ENCODE peak calls at places on chromosomes 3 and 15, in nine cellular contexts. V, N, I, Y, H, U, R, Z and G are unnamed samples.

GRCh38 chr15:37101634-37102314 is 1.4 kb upstream of the MEIS2 start:
- DNase-seq in V (peak; percentile 85), N (peak; percentile 86), I (peak; percentile 76), Y (peak; percentile 85), H (peak; percentile 59), U (peak; percentile 86), R (peak; percentile 86), Z (peak; percentile 70), G (peak; percentile 83)

GRCh38 chr3:126932188-126932931 is 50.6 kb upstream of the PLXNA1 start:
- DNase-seq in V (peak; percentile 83), N (no peak), I (no peak), Y (no peak), H (peak; percentile 48), U (no peak), R (no peak), Z (peak; percentile 75), G (no peak)

GRCh38 chr3:19065027-19065426 is 83.3 kb upstream of the KCNH8 start:
- DNase-seq in V (no peak), N (no peak), I (no peak), Y (no peak), H (no peak), U (no peak), R (no peak), Z (no peak), G (no peak)

GRCh38 chr15:51332211-51333147 is 5.9 kb downstream of the CYP19A1 start:
- DNase-seq in V (no peak), N (no peak), I (peak; percentile 32), Y (no peak), H (no peak), U (no peak), R (no peak), Z (no peak), G (no peak)

GRCh38 chr3:150146891-150147761 is 176.4 kb upstream of the PFN2 start:
- DNase-seq in V (no peak), N (no peak), I (no peak), Y (no peak), H (no peak), U (peak; percentile 23), R (peak; percentile 52), Z (peak; percentile 98), G (no peak)

GRCh38 chr15:91555307-91555706 is 298.2 kb upstream of the SLCO3A1 start:
- DNase-seq in V (no peak), N (no peak), I (no peak), Y (no peak), H (no peak), U (no peak), R (no peak), Z (peak; percentile 19), G (no peak)

GRCh38 chr15:100999369-100999768 is 80.2 kb downstream of the LRRK1 start:
- DNase-seq in V (no peak), N (no peak), I (no peak), Y (no peak), H (no peak), U (no peak), R (no peak), Z (peak; percentile 58), G (no peak)

GRCh38 chr3:37138816-37139215 is 35.6 kb downstream of the LRRFIP2 start:
- DNase-seq in V (no peak), N (no peak), I (no peak), Y (no peak), H (no peak), U (no peak), R (no peak), Z (peak; percentile 11), G (no peak)

GRCh38 chr15:34365836-34366235 is 1.2 kb downstream of the LPCAT4 start:
- DNase-seq in V (no peak), N (no peak), I (no peak), Y (no peak), H (no peak), U (no peak), R (no peak), Z (no peak), G (no peak)

GRCh38 chr15:51377038-51377761 is 35.7 kb downstream of the GLDN start:
- DNase-seq in V (no peak), N (no peak), I (no peak), Y (no peak), H (no peak), U (no peak), R (no peak), Z (peak; percentile 93), G (no peak)

DNA sequence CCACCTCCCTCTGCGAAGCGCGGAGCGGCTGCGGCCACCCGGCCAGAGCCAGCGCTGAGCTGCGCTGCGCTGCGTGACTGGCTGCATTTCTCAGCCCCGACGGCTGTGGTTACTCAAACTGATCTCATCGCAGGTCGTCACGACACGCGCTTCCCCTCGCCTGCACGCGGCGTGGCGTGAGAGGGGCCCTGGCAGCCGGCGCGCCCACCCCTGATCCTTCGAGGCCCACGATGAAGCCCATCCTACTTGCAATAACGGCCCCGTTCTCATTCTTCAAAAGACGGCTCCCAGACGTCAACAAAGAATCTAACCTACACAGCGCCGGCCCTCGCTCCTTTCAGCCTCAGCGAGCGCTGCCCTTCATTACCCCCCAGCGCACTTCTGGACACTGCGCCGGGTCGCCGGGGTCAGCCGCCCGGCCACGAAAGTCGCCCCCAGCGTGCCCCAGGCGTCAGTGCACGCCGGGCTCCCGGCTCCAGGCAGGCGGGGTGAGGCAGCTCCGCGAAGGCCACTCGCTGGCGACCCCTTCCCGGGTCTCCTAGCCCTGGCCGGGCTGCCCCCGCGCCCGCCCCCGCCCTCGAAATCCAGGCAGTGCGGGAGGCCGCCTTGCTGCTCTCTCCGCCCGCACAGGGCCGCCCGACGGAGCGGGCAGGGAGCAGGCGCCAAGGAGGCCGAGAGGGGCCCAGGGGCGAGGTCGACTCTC is 9.9 kb upstream of the LEKR1 start:
- DNase-seq in V (peak; percentile 87), N (peak; percentile 27), I (no peak), Y (peak; percentile 61), H (no peak), U (peak; percentile 27), R (peak; percentile 62), Z (peak; percentile 79), G (peak; percentile 63)
- TF ChIP-seq POLR2A in V (no peak), N (no peak), I (no peak), Y (no peak), H (no peak), U (no peak), R (no peak), Z (no peak), G (peak; percentile 58)

GRCh38 chr15:63046927-63047760 is 4.6 kb downstream of the TPM1 start:
- DNase-seq in V (no peak), N (no peak), I (no peak), Y (peak; percentile 20), H (peak; percentile 57), U (no peak), R (no peak), Z (no peak), G (no peak)

GRCh38 chr15:63049747-63050439 is 7.3 kb downstream of the TPM1 start:
- DNase-seq in V (no peak), N (no peak), I (no peak), Y (no peak), H (no peak), U (no peak), R (no peak), Z (no peak), G (no peak)

GRCh38 chr15:63047792-63048114 is 5.2 kb downstream of the TPM1 start:
- DNase-seq in V (no peak), N (no peak), I (no peak), Y (no peak), H (no peak), U (no peak), R (no peak), Z (no peak), G (no peak)

GRCh38 chr15:63048986-63049665 is 6.6 kb downstream of the TPM1 start:
- DNase-seq in V (peak; percentile 85), N (peak; percentile 36), I (peak; percentile 49), Y (peak; percentile 51), H (peak; percentile 51), U (peak; percentile 42), R (peak; percentile 69), Z (peak; percentile 66), G (peak; percentile 74)

DNA sequence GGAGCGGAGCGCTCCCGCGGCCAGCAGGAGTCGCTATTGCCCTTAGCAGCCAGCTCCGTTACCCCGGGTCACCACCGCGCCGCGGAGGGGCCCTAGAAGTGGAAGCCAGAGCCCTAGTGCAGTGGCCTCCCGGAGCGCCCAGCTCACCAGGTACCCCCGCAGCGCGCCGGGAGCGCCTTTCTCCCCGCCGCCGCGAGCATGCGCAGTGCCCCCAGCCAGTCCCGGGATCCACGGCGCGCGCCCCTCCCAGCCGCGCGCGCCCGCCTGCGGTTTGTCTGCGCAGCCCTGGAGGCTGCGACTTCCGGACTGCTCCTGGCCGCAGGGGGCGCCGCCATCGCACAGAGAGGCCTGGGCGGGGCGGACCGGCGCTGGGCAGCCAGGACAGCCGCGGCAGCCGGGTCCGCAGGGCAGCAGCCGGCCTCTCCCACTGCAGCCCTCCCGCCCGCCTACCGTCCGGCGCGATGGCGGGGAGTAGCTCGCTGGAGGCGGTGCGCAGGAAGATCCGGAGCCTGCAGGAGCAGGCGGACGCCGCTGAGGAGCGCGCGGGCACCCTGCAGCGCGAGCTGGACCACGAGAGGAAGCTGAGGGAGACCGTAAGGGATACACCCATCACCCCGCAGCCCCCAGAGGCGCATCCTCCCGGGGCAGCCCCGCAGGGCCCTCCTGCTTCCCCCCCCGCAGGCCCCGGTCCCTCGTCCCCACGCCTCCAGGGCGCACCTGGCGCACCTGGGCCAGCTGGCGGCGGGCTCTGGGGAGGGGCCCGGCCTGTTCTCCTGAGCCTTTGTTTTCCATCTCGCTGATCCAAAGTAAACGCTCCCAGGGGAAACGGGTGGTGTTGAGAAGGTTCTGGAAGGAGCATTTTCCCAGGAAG is 5.8 kb downstream of the TPM1 start:
- DNase-seq in V (peak; percentile 97), N (peak; percentile 94), I (peak; percentile 94), Y (peak; percentile 96), H (peak; percentile 90), U (peak; percentile 93), R (peak; percentile 97), Z (peak; percentile 92), G (peak; percentile 95)
- TF ChIP-seq POLR2A in V (peak; percentile 19), N (peak; percentile 85), I (peak; percentile 84), Y (peak; percentile 85), H (no peak), U (peak; percentile 91), R (peak; percentile 37), Z (peak; percentile 79), G (peak; percentile 94)

GRCh38 chr3:46208167-46208704 is at the start of gene CCR1:
- DNase-seq in V (peak; percentile 87), N (no peak), I (peak; percentile 77), Y (peak; percentile 33), H (peak; percentile 38), U (no peak), R (no peak), Z (peak; percentile 10), G (no peak)
- TF ChIP-seq POLR2A in V (no peak), N (peak; percentile 8), I (peak; percentile 52), Y (no peak), H (no peak), U (no peak), R (no peak), Z (no peak), G (peak; percentile 22)

DNA sequence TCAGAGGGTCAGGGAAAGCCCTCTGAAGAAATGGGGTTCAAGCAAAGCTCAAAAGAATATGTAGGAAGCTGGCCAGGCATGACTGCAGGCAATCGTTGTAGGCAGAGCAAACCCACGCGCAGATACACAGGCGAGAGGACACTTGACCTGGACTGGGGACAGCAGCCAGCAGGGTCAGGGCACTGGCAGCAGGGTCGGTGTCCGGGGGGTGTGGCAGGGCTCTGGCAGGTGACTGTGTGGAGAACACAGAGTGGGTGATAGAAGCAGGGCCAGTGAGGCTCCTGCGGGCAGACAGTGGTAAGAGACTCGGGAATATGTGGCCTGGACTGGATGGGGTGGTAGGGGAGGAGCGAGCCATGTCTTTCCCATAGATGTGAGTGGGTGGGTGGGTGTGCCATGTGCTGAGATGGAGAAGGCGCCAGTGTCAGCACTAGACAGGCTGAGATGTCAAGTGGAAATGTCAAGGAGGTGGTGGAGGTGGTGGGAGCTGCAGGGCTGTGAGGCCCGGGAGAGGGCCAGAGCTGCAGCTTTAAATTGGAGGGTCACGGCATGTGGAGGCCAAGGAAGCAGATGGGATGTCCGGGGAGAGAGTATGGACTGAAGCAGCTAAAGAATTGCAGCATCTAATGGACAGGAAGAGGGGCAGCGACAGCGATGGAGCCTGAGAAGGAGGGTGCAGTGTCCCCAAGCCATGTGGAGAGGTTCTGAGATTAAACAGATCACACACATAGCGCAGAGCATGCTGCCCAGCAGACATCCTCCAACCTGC is 13.4 kb downstream of the TMEM43 start:
- DNase-seq in V (no peak), N (no peak), I (no peak), Y (no peak), H (no peak), U (no peak), R (no peak), Z (no peak), G (peak; percentile 94)
- TF ChIP-seq POLR2A in V (no peak), N (no peak), I (no peak), Y (no peak), H (no peak), U (no peak), R (no peak), Z (no peak), G (no peak)